ENCODE peak calls at places on chromosomes 12 and 14, in eight cellular contexts. One of them, this sample, is unnamed. For H3K4me1, the result is how much of the 10 kb centered on the place peaks cover.

GRCh38 chr12:27284751-27285150 is 40.7 kb downstream of the STK38L start:
- DNase-seq in OCI-LY7: no peak
- DNase-seq in CD8-positive, alpha-beta memory T cell: no peak
- DNase-seq in HCT116: no peak
- DNase-seq in mammary epithelial cell: no peak
- DNase-seq in MM.1S: no peak
- DNase-seq in psoas muscle: no peak
- DNase-seq in astrocyte: peak
- DNase-seq in this sample: no peak

GRCh38 chr14:53458368-53458814 is 305.3 kb upstream of the DDHD1 start:
- DNase-seq in astrocyte: peak
- DNase-seq in CD8-positive, alpha-beta memory T cell: no peak
- DNase-seq in MM.1S: no peak
- DNase-seq in OCI-LY7: no peak
- DNase-seq in mammary epithelial cell: peak
- DNase-seq in psoas muscle: no peak
- DNase-seq in HCT116: peak
- DNase-seq in this sample: no peak

GRCh38 chr12:111303531-111303930 is 65.4 kb downstream of the PHETA1 start:
- DNase-seq in OCI-LY7: no peak
- DNase-seq in mammary epithelial cell: no peak
- DNase-seq in HCT116: no peak
- DNase-seq in MM.1S: no peak
- DNase-seq in psoas muscle: no peak
- DNase-seq in CD8-positive, alpha-beta memory T cell: no peak
- DNase-seq in astrocyte: no peak
- DNase-seq in this sample: no peak

GRCh38 chr12:78402366-78403134 is 462.0 kb upstream of the SYT1 start:
- DNase-seq in astrocyte: peak
- DNase-seq in HCT116: no peak
- DNase-seq in MM.1S: no peak
- DNase-seq in mammary epithelial cell: no peak
- DNase-seq in OCI-LY7: no peak
- DNase-seq in psoas muscle: no peak
- DNase-seq in CD8-positive, alpha-beta memory T cell: no peak
- DNase-seq in this sample: no peak

GRCh38 chr14:104972301-104973211 is 5.6 kb downstream of the AHNAK2 start:
- DNase-seq in psoas muscle: peak
- DNase-seq in MM.1S: no peak
- DNase-seq in HCT116: peak
- DNase-seq in astrocyte: peak
- DNase-seq in OCI-LY7: no peak
- DNase-seq in mammary epithelial cell: peak
- DNase-seq in CD8-positive, alpha-beta memory T cell: no peak
- DNase-seq in this sample: no peak

GRCh38 chr12:117762143-117762542 is 206.6 kb downstream of the KSR2 start:
- DNase-seq in psoas muscle: no peak
- DNase-seq in HCT116: no peak
- DNase-seq in astrocyte: no peak
- DNase-seq in CD8-positive, alpha-beta memory T cell: no peak
- DNase-seq in OCI-LY7: no peak
- DNase-seq in MM.1S: no peak
- DNase-seq in mammary epithelial cell: no peak
- DNase-seq in this sample: no peak

GRCh38 chr12:57240926-57241555 is 9.9 kb downstream of the STAC3 start:
- DNase-seq in MM.1S: no peak
- DNase-seq in CD8-positive, alpha-beta memory T cell: no peak
- DNase-seq in astrocyte: no peak
- DNase-seq in psoas muscle: peak
- DNase-seq in mammary epithelial cell: no peak
- DNase-seq in OCI-LY7: peak
- DNase-seq in HCT116: no peak
- DNase-seq in this sample: no peak

GRCh38 chr14:80996049-80996901 is 40.9 kb downstream of the TSHR start:
- DNase-seq in CD8-positive, alpha-beta memory T cell: peak
- DNase-seq in psoas muscle: no peak
- DNase-seq in mammary epithelial cell: peak
- DNase-seq in HCT116: peak
- DNase-seq in astrocyte: peak
- DNase-seq in OCI-LY7: peak
- DNase-seq in MM.1S: peak
- DNase-seq in this sample: no peak

GRCh38 chr14:71466251-71466650 is 466.0 kb upstream of the RGS6 start:
- DNase-seq in mammary epithelial cell: no peak
- DNase-seq in psoas muscle: no peak
- DNase-seq in CD8-positive, alpha-beta memory T cell: no peak
- DNase-seq in astrocyte: no peak
- DNase-seq in MM.1S: no peak
- DNase-seq in HCT116: no peak
- DNase-seq in OCI-LY7: no peak
- DNase-seq in this sample: no peak

GRCh38 chr14:23351681-23352505 is 794 bp downstream of the SLC22A17 start:
- DNase-seq in CD8-positive, alpha-beta memory T cell: no peak
- DNase-seq in psoas muscle: no peak
- DNase-seq in OCI-LY7: no peak
- DNase-seq in mammary epithelial cell: no peak
- DNase-seq in MM.1S: no peak
- DNase-seq in astrocyte: no peak
- DNase-seq in HCT116: no peak
- DNase-seq in this sample: no peak

GRCh38 chr12:30763053-30763452 is 8.3 kb upstream of the CAPRIN2 start:
- DNase-seq in MM.1S: no peak
- DNase-seq in psoas muscle: no peak
- DNase-seq in mammary epithelial cell: no peak
- DNase-seq in OCI-LY7: no peak
- DNase-seq in CD8-positive, alpha-beta memory T cell: no peak
- DNase-seq in astrocyte: no peak
- DNase-seq in HCT116: no peak
- DNase-seq in this sample: no peak

GRCh38 chr14:54769955-54770863 is 132.4 kb downstream of the GCH1 start:
- DNase-seq in astrocyte: no peak
- DNase-seq in OCI-LY7: no peak
- DNase-seq in mammary epithelial cell: no peak
- DNase-seq in psoas muscle: no peak
- DNase-seq in CD8-positive, alpha-beta memory T cell: no peak
- DNase-seq in HCT116: no peak
- DNase-seq in MM.1S: no peak
- DNase-seq in this sample: no peak

GRCh38 chr14:61668267-61668666 is 27.0 kb upstream of the HIF1A start:
- DNase-seq in psoas muscle: no peak
- DNase-seq in CD8-positive, alpha-beta memory T cell: no peak
- DNase-seq in astrocyte: no peak
- DNase-seq in HCT116: no peak
- DNase-seq in OCI-LY7: no peak
- DNase-seq in mammary epithelial cell: peak
- DNase-seq in MM.1S: no peak
- DNase-seq in this sample: no peak

GRCh38 chr12:11765421-11765816 is 115.9 kb downstream of the ETV6 start:
- DNase-seq in OCI-LY7: no peak
- DNase-seq in astrocyte: peak
- DNase-seq in MM.1S: no peak
- DNase-seq in mammary epithelial cell: no peak
- DNase-seq in HCT116: no peak
- DNase-seq in psoas muscle: no peak
- DNase-seq in CD8-positive, alpha-beta memory T cell: no peak
- DNase-seq in this sample: no peak

GRCh38 chr14:40870252-40870651 is 736.4 kb upstream of the LRFN5 start:
- DNase-seq in OCI-LY7: no peak
- DNase-seq in MM.1S: no peak
- DNase-seq in CD8-positive, alpha-beta memory T cell: no peak
- DNase-seq in psoas muscle: no peak
- DNase-seq in HCT116: no peak
- DNase-seq in astrocyte: no peak
- DNase-seq in mammary epithelial cell: no peak
- DNase-seq in this sample: no peak

GRCh38 chr14:80356413-80356812 is 145.1 kb upstream of the DIO2 start:
- DNase-seq in HCT116: no peak
- DNase-seq in CD8-positive, alpha-beta memory T cell: no peak
- DNase-seq in MM.1S: no peak
- DNase-seq in psoas muscle: no peak
- DNase-seq in OCI-LY7: peak
- DNase-seq in astrocyte: peak
- DNase-seq in mammary epithelial cell: no peak
- DNase-seq in this sample: no peak

GRCh38 chr12:104494816-104495158 is 38.0 kb downstream of the CHST11 start:
- DNase-seq in astrocyte: no peak
- DNase-seq in psoas muscle: no peak
- DNase-seq in mammary epithelial cell: no peak
- DNase-seq in OCI-LY7: no peak
- DNase-seq in HCT116: no peak
- DNase-seq in MM.1S: peak
- DNase-seq in CD8-positive, alpha-beta memory T cell: no peak
- DNase-seq in this sample: no peak

GRCh38 chr12:19779393-19780056 is 340.2 kb downstream of the AEBP2 start:
- DNase-seq in OCI-LY7: no peak
- DNase-seq in mammary epithelial cell: no peak
- DNase-seq in astrocyte: peak
- DNase-seq in MM.1S: no peak
- DNase-seq in HCT116: no peak
- DNase-seq in psoas muscle: no peak
- DNase-seq in CD8-positive, alpha-beta memory T cell: no peak
- DNase-seq in this sample: no peak
- H3K4me3 ChIP-seq in OCI-LY7: no peak
- H3K4me3 ChIP-seq in mammary epithelial cell: no peak
- H3K4me3 ChIP-seq in astrocyte: no peak
- H3K4me3 ChIP-seq in MM.1S: no peak
- H3K4me3 ChIP-seq in HCT116: no peak
- H3K4me3 ChIP-seq in psoas muscle: no peak
- H3K4me3 ChIP-seq in CD8-positive, alpha-beta memory T cell: no peak
- H3K4me3 ChIP-seq in this sample: no peak

DNA sequence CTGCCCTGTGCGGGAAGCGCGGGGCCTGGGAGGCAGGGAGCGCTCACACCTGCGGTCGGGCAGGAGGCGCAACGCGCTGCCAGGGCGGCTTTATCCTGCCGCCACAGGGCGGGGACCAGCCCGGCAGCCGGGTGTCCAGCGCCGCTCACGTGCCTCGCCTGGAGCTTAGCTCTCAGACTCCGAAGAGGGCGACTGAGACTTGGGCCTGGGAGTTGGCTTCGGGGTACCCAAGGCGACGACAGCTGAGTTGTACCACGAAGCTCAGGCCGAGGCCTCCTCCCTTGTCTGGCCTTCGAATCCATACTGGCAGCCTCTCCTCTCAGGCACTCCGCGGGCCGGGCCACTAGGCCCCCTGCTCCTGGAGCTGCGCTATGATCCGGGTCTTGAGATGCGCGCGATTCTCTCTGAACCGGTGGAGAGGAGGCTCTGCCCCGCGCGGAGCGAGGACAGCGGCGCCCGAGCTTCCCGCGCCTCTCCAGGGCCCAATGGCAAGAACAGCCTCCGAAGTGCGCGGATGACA is 6.9 kb downstream of the SIX1 start:
- DNase-seq in HCT116: no peak
- DNase-seq in astrocyte: no peak
- DNase-seq in OCI-LY7: no peak
- DNase-seq in CD8-positive, alpha-beta memory T cell: no peak
- DNase-seq in MM.1S: no peak
- DNase-seq in mammary epithelial cell: no peak
- DNase-seq in psoas muscle: peak
- DNase-seq in this sample: no peak
- H3K4me1 ChIP-seq in HCT116: under half
- H3K4me1 ChIP-seq in astrocyte: under half
- H3K4me1 ChIP-seq in OCI-LY7: under half
- H3K4me1 ChIP-seq in CD8-positive, alpha-beta memory T cell: under half
- H3K4me1 ChIP-seq in MM.1S: under half
- H3K4me1 ChIP-seq in mammary epithelial cell: under half
- H3K4me1 ChIP-seq in psoas muscle: under half
- H3K4me1 ChIP-seq in this sample: under half

GRCh38 chr12:53049582-53050318 is at the start of gene TNS2:
- DNase-seq in CD8-positive, alpha-beta memory T cell: no peak
- DNase-seq in astrocyte: no peak
- DNase-seq in psoas muscle: peak
- DNase-seq in HCT116: no peak
- DNase-seq in OCI-LY7: no peak
- DNase-seq in MM.1S: no peak
- DNase-seq in mammary epithelial cell: no peak
- DNase-seq in this sample: no peak
- H3K4me3 ChIP-seq in CD8-positive, alpha-beta memory T cell: no peak
- H3K4me3 ChIP-seq in astrocyte: peak
- H3K4me3 ChIP-seq in psoas muscle: peak
- H3K4me3 ChIP-seq in HCT116: peak
- H3K4me3 ChIP-seq in OCI-LY7: no peak
- H3K4me3 ChIP-seq in MM.1S: no peak
- H3K4me3 ChIP-seq in mammary epithelial cell: peak
- H3K4me3 ChIP-seq in this sample: no peak

GRCh38 chr14:101843038-101843437 is 81.5 kb downstream of the PPP2R5C start:
- DNase-seq in CD8-positive, alpha-beta memory T cell: no peak
- DNase-seq in MM.1S: no peak
- DNase-seq in astrocyte: no peak
- DNase-seq in HCT116: no peak
- DNase-seq in OCI-LY7: no peak
- DNase-seq in psoas muscle: no peak
- DNase-seq in mammary epithelial cell: no peak
- DNase-seq in this sample: no peak

GRCh38 chr14:101844752-101845151 is 83.2 kb downstream of the PPP2R5C start:
- DNase-seq in OCI-LY7: no peak
- DNase-seq in HCT116: no peak
- DNase-seq in CD8-positive, alpha-beta memory T cell: no peak
- DNase-seq in mammary epithelial cell: no peak
- DNase-seq in astrocyte: no peak
- DNase-seq in psoas muscle: no peak
- DNase-seq in MM.1S: no peak
- DNase-seq in this sample: no peak

GRCh38 chr14:101845496-101845895 is 84.0 kb downstream of the PPP2R5C start:
- DNase-seq in OCI-LY7: no peak
- DNase-seq in astrocyte: no peak
- DNase-seq in MM.1S: no peak
- DNase-seq in mammary epithelial cell: no peak
- DNase-seq in psoas muscle: no peak
- DNase-seq in HCT116: no peak
- DNase-seq in CD8-positive, alpha-beta memory T cell: no peak
- DNase-seq in this sample: no peak

GRCh38 chr14:101843665-101844064 is 82.2 kb downstream of the PPP2R5C start:
- DNase-seq in OCI-LY7: peak
- DNase-seq in HCT116: no peak
- DNase-seq in mammary epithelial cell: no peak
- DNase-seq in astrocyte: no peak
- DNase-seq in CD8-positive, alpha-beta memory T cell: peak
- DNase-seq in psoas muscle: no peak
- DNase-seq in MM.1S: peak
- DNase-seq in this sample: no peak

GRCh38 chr14:101844219-101844618 is 82.7 kb downstream of the PPP2R5C start:
- DNase-seq in CD8-positive, alpha-beta memory T cell: no peak
- DNase-seq in OCI-LY7: peak
- DNase-seq in astrocyte: no peak
- DNase-seq in psoas muscle: no peak
- DNase-seq in mammary epithelial cell: no peak
- DNase-seq in HCT116: no peak
- DNase-seq in MM.1S: no peak
- DNase-seq in this sample: no peak
- H3K4me1 ChIP-seq in CD8-positive, alpha-beta memory T cell: half or more
- H3K4me1 ChIP-seq in OCI-LY7: half or more
- H3K4me1 ChIP-seq in astrocyte: under half
- H3K4me1 ChIP-seq in psoas muscle: under half
- H3K4me1 ChIP-seq in mammary epithelial cell: under half
- H3K4me1 ChIP-seq in HCT116: under half
- H3K4me1 ChIP-seq in MM.1S: under half
- H3K4me1 ChIP-seq in this sample: under half

GRCh38 chr14:65433157-65433556 is 20.6 kb downstream of the FUT8 start:
- DNase-seq in CD8-positive, alpha-beta memory T cell: no peak
- DNase-seq in astrocyte: no peak
- DNase-seq in mammary epithelial cell: no peak
- DNase-seq in psoas muscle: no peak
- DNase-seq in MM.1S: no peak
- DNase-seq in HCT116: no peak
- DNase-seq in OCI-LY7: no peak
- DNase-seq in this sample: no peak
- H3K4me3 ChIP-seq in CD8-positive, alpha-beta memory T cell: no peak
- H3K4me3 ChIP-seq in astrocyte: no peak
- H3K4me3 ChIP-seq in mammary epithelial cell: no peak
- H3K4me3 ChIP-seq in psoas muscle: no peak
- H3K4me3 ChIP-seq in MM.1S: no peak
- H3K4me3 ChIP-seq in HCT116: no peak
- H3K4me3 ChIP-seq in OCI-LY7: no peak
- H3K4me3 ChIP-seq in this sample: no peak

GRCh38 chr12:114674201-114675047 is 9.6 kb downstream of the TBX3 start:
- DNase-seq in psoas muscle: no peak
- DNase-seq in HCT116: no peak
- DNase-seq in CD8-positive, alpha-beta memory T cell: no peak
- DNase-seq in MM.1S: no peak
- DNase-seq in astrocyte: no peak
- DNase-seq in OCI-LY7: no peak
- DNase-seq in mammary epithelial cell: peak
- DNase-seq in this sample: no peak
- H3K4me1 ChIP-seq in psoas muscle: under half
- H3K4me1 ChIP-seq in HCT116: under half
- H3K4me1 ChIP-seq in CD8-positive, alpha-beta memory T cell: under half
- H3K4me1 ChIP-seq in MM.1S: under half
- H3K4me1 ChIP-seq in astrocyte: under half
- H3K4me1 ChIP-seq in OCI-LY7: under half
- H3K4me1 ChIP-seq in mammary epithelial cell: half or more
- H3K4me1 ChIP-seq in this sample: under half

This sample was measured in iPS DF 6.9.